ENCODE peak calls at places on chromosomes 12 and 14, in six cellular contexts. J is H9, C is mesenchymal stem cell, P is neuronal stem cell, Q is trophoblast cell, N is H1. W is an unnamed sample.

GRCh38 chr14:24944800-24945199 is 105.1 kb downstream of the STXBP6 start:
- DNase-seq in J (no peak), C (no peak), P (no peak), Q (no peak), N (no peak), W (no peak)

GRCh38 chr14:104361101-104361591 is 218.4 kb upstream of the C14orf180 start:
- DNase-seq in J (peak), C (no peak), P (no peak), Q (no peak), N (no peak), W (no peak)

GRCh38 chr14:61930101-61930857 is 168.1 kb downstream of the SNAPC1 start:
- DNase-seq in J (peak), C (no peak), P (no peak), Q (no peak), N (no peak), W (no peak)

GRCh38 chr12:75813066-75813465 is 218.5 kb downstream of the PHLDA1 start:
- DNase-seq in J (no peak), C (no peak), P (no peak), Q (no peak), N (no peak), W (no peak)

GRCh38 chr12:111412830-111413441 is 7.2 kb downstream of the SH2B3 start:
- DNase-seq in J (no peak), C (no peak), P (no peak), Q (no peak), N (no peak), W (no peak)

GRCh38 chr14:22276913-22277816 is 311.9 kb downstream of the DAD1 start:
- DNase-seq in J (no peak), C (peak), P (no peak), Q (peak), N (no peak), W (peak)

GRCh38 chr14:105528197-105528858 is 1.9 kb downstream of the TMEM121 start:
- DNase-seq in J (peak), C (peak), P (peak), Q (peak), N (no peak), W (peak)

GRCh38 chr14:61358812-61359211 is 37.4 kb downstream of the PRKCH start:
- DNase-seq in J (no peak), C (no peak), P (no peak), Q (peak), N (no peak), W (no peak)

GRCh38 chr14:72771561-72771960 is 122.3 kb downstream of the DPF3 start:
- DNase-seq in J (no peak), C (no peak), P (no peak), Q (no peak), N (no peak), W (no peak)

GRCh38 chr14:31395572-31396205 is 24.7 kb downstream of the HEATR5A start:
- DNase-seq in J (no peak), C (peak), P (no peak), Q (no peak), N (no peak), W (no peak)
- H3K14ac ChIP-seq in J (no peak), C (no peak), P (no peak), Q (no peak), N (no peak), W (no peak)

DNA sequence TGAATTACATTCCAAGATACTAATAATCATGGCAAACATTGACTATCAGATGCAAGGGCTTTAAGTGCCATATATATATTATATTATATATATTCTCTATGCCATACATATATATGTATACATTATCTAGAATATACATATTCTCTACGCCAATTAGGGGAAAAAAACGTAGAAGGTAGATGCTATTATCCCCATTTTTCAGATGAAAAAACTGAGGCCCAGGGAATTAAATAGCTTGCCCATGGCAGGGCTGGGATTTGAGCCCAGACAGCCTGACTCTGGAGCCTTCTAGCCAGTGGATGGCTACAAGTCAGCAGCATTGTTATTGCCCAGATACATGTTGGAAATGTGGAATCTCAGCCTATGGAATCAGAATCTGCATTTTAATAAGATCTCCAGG is 116.0 kb upstream of the BTG1 start:
- DNase-seq in J (no peak), C (no peak), P (no peak), Q (no peak), N (no peak), W (no peak)
- H3K18ac ChIP-seq in J (no peak), C (no peak), P (no peak), Q (no peak), N (no peak), W (no peak)

DNA sequence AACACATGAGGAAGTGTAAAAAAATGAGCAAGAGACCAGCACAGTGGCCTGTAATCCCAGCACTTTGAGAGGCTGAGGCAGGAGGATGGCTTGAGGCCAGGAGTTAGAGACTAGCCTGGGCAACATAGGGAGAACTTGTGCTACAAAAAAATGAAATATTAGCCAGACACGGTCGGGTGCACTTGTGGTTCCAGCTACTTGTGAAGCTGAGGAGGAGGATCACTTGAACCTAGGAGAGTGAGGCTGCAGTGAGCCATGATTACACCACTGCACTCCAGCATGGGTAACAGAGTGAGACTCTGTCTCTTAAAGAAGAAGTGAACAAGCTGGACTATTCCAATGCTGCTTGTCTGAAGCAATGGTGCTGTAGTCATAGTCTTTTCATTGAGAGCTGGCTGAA is 36.3 kb upstream of the MAP3K9 start:
- DNase-seq in J (no peak), C (no peak), P (no peak), Q (no peak), N (no peak), W (no peak)
- H3K14ac ChIP-seq in J (no peak), C (no peak), P (no peak), Q (no peak), N (no peak), W (no peak)

DNA sequence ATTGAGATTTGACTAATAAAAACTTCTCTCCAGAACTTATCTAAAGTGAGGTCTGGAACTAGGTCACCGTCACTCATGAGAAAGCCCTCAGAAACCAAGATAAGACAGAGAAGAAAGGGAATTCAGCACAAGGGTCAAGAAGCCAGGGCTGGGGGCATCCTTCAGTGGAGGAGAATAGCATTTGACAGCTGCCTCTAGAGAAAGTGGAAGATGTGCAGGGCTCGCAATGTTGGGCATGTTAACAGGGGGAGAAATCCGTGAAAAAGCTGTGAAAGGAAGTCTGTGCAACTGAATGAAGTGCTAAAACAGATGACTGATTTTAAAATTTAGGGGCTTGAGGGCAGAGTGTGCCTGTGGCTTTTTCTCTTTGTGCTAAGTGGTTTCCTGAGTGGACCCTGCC is 97.7 kb upstream of the IFNG-AS1 start:
- DNase-seq in J (no peak), C (no peak), P (no peak), Q (no peak), N (no peak), W (no peak)
- H3K18ac ChIP-seq in J (no peak), C (no peak), P (no peak), Q (no peak), N (no peak), W (no peak)

GRCh38 chr12:4435537-4435936 is 10.1 kb downstream of the FGF6 start:
- DNase-seq in J (peak), C (no peak), P (no peak), Q (no peak), N (no peak), W (no peak)
- H3K14ac ChIP-seq in J (no peak), C (no peak), P (no peak), Q (no peak), N (no peak), W (no peak)

GRCh38 chr12:101407054-101407437 is 526 bp downstream of the ARL1 start:
- DNase-seq in J (no peak), C (no peak), P (no peak), Q (peak), N (no peak), W (no peak)

DNA sequence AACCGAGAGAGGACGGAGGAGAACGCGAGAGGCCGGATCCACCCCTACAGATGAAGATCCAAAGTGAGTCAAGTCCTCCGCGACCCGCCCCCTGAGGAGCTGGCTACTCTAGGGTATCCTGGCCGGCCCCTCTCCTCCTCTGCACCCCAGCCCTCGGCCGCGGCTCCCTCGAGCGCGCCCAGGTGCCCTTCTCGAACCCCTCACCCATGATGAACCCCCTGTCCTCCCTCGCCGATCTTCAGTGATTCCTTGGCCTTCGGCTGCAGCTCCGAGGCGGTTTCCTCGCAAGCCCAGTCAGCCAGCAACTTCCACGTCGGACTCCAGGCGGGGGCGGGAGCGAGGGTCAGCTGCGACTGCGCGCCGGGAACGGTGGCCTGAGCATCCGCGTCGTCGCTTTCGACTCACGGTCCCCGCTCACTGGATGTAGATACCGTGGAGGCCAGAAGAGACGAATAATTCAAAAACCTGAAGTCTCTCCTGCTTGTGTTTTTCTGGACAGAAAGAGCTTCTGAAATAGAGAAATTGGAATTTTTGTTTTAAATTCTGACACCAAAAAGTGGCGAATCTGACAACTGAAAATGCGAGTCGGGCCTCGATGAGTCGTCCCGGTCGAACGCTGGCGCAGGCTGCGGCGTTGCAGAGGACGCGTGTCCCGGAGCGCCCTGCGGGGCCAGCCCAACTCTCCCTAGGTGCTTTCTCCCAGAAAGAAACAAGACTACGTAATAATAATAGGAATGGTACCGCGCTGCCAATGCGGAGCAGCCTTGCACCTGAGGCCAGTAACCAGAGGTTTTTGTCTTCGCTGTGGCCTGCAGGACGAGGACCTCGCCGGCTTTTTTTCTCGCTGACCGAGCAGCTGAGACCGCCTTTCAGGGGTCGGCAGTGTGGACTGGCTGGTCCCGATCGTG is at the start of gene ARL1:
- DNase-seq in J (peak), C (peak), P (peak), Q (peak), N (no peak), W (peak)
- H3K18ac ChIP-seq in J (peak), C (peak), P (peak), Q (peak), N (peak), W (peak)

DNA sequence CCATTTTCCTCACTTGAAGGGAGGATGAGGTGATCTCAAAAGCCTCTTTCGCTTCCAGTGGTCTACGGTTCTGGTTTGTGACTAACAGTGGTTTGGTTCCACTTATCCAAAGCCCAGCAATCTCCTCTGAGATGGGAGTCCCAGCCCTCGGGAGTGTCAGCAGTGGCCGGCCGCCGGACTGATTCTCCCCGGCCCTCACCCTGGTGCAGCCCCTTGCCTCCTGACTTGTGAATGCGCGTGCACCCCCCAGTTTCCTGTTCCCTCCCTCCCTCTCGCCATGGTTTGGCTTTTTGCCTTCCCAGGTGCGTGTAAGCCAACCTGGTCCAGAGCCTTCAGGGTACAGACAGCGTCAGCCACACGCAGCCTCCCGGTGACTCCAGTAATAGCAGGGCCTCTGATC is 74.5 kb downstream of the B4GALNT3 start:
- DNase-seq in J (no peak), C (no peak), P (no peak), Q (no peak), N (no peak), W (no peak)
- H3K14ac ChIP-seq in J (no peak), C (no peak), P (no peak), Q (no peak), N (no peak), W (no peak)